ENCODE peak calls at places on chromosomes 4 and X, in four cellular contexts. One of them, this sample, is unnamed.

GRCh38 chr4:128560754-128561495 is 248.6 kb upstream of the JADE1 start:
- DNase-seq in A549: peak
- DNase-seq in K562: no peak
- DNase-seq in WTC11: no peak
- DNase-seq in this sample: peak

GRCh38 chr4:125101706-125102105 is 213.0 kb upstream of the FAT4 start:
- DNase-seq in A549: no peak
- DNase-seq in K562: no peak
- DNase-seq in WTC11: no peak
- DNase-seq in this sample: no peak

GRCh38 chr4:163331629-163332360 is 601 bp downstream of the NPY1R start:
- DNase-seq in A549: no peak
- DNase-seq in K562: no peak
- DNase-seq in WTC11: peak
- DNase-seq in this sample: no peak

GRCh38 chr4:51925307-51925706 is 82.4 kb downstream of the DCUN1D4 start:
- DNase-seq in A549: no peak
- DNase-seq in K562: no peak
- DNase-seq in WTC11: no peak
- DNase-seq in this sample: no peak

GRCh38 chr4:73832651-73833237 is 3.7 kb upstream of the CXCL6 start:
- DNase-seq in A549: no peak
- DNase-seq in K562: peak
- DNase-seq in WTC11: no peak
- DNase-seq in this sample: no peak

GRCh38 chr4:41887821-41888699 is 47.2 kb upstream of the TMEM33 start:
- DNase-seq in A549: peak
- DNase-seq in K562: no peak
- DNase-seq in WTC11: peak
- DNase-seq in this sample: peak

GRCh38 chrX:44842555-44843317 is 1.1 kb upstream of the DUSP21 start:
- DNase-seq in A549: no peak
- DNase-seq in K562: no peak
- DNase-seq in WTC11: no peak
- DNase-seq in this sample: peak

GRCh38 chrX:18290200-18290599 is 64.3 kb downstream of the SCML2 start:
- DNase-seq in A549: no peak
- DNase-seq in K562: no peak
- DNase-seq in WTC11: no peak
- DNase-seq in this sample: no peak

GRCh38 chr4:66906314-66906713 is 639.0 kb downstream of the CENPC start:
- DNase-seq in A549: no peak
- DNase-seq in K562: no peak
- DNase-seq in WTC11: no peak
- DNase-seq in this sample: no peak

GRCh38 chr4:155954939-155955338 is 1.3 kb upstream of the CTSO start:
- DNase-seq in A549: no peak
- DNase-seq in K562: no peak
- DNase-seq in WTC11: no peak
- DNase-seq in this sample: peak

GRCh38 chrX:108316456-108316855 is 121.8 kb downstream of the COL4A6 start:
- DNase-seq in A549: no peak
- DNase-seq in K562: no peak
- DNase-seq in WTC11: no peak
- DNase-seq in this sample: no peak

GRCh38 chrX:108323751-108324150 is 114.5 kb downstream of the COL4A6 start:
- DNase-seq in A549: no peak
- DNase-seq in K562: no peak
- DNase-seq in WTC11: no peak
- DNase-seq in this sample: no peak

DNA sequence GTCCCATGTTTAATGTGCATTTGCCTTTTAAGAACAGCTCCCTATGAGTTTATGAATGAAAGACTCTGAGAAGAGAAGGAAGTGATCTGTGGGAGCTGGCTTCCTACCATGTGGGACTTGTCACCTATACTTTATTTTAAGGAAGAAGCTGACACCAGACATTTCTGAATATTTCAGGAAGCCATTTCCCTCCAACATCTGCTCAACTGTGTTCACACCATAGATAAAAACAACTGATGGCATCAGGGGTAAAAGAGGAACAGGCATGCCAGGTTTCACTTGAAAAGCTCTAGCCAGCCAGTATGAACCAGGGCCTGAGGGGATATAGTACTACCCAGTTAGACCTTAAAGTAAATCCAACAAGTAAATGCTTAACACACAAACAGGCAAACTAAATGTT is 116.0 kb downstream of the COL4A6 start:
- DNase-seq in A549: no peak
- DNase-seq in K562: no peak
- DNase-seq in WTC11: no peak
- DNase-seq in this sample: no peak
- TF ChIP-seq HMGXB4 in A549: no peak
- TF ChIP-seq HMGXB4 in K562: no peak
- TF ChIP-seq HMGXB4 in WTC11: no peak
- TF ChIP-seq HMGXB4 in this sample: no peak

DNA sequence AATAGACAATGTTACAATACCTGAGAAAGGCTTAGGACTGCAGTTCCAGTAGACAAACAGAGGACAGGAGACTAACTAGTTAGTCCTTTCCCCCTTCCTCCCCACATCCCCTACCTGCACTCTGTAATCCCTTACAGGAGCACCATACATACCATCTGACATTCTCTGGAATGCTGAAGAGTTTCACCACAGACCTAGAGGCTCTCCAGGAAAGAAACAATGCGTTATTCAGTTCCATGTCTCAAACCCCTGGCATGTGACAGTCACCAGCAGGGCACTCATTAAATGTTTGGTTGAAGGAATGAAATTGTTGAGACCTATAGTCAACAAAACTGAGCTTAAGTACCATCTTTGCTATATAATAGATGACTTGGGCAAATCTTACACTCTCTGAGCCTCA is 100.2 kb upstream of the USP38 start:
- DNase-seq in A549: no peak
- DNase-seq in K562: no peak
- DNase-seq in WTC11: no peak
- DNase-seq in this sample: no peak
- TF ChIP-seq MAX in A549: no peak
- TF ChIP-seq MAX in K562: no peak
- TF ChIP-seq MAX in WTC11: no peak
- TF ChIP-seq MAX in this sample: no peak

GRCh38 chr4:8849266-8850073 is 22.2 kb downstream of the HMX1 start:
- DNase-seq in A549: no peak
- DNase-seq in K562: no peak
- DNase-seq in WTC11: no peak
- DNase-seq in this sample: no peak
- TF ChIP-seq HMGXB4 in A549: no peak
- TF ChIP-seq HMGXB4 in K562: no peak
- TF ChIP-seq HMGXB4 in WTC11: no peak
- TF ChIP-seq HMGXB4 in this sample: no peak

DNA sequence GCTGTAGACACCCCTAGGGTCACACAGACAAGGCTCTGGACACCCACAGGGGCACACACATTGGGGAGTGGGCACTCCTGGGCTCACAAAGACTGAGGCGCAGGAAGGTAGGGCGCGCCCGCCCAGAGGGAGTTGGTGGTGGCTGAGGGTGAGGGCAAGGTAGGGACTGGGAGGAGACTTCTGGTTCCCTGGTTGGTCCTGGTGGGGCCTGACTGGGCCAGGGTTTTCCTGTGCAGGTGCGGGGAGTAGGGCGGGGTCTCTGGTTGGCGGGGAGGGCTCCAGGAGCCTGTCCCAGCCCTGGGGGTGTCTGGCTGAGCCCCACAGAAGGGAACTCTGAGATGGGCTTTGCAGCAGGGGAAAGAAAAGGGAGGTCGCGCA is 6.7 kb upstream of the WAS start:
- DNase-seq in A549: no peak
- DNase-seq in K562: no peak
- DNase-seq in WTC11: peak
- DNase-seq in this sample: no peak
- TF ChIP-seq MAX in A549: no peak
- TF ChIP-seq MAX in K562: no peak
- TF ChIP-seq MAX in WTC11: no peak
- TF ChIP-seq MAX in this sample: no peak

GRCh38 chrX:66717926-66718325 is 79.0 kb upstream of the EDA2R start:
- DNase-seq in A549: no peak
- DNase-seq in K562: no peak
- DNase-seq in WTC11: no peak
- DNase-seq in this sample: no peak
- TF ChIP-seq HMGXB4 in A549: no peak
- TF ChIP-seq HMGXB4 in K562: no peak
- TF ChIP-seq HMGXB4 in WTC11: no peak
- TF ChIP-seq HMGXB4 in this sample: no peak

GRCh38 chrX:109036624-109037023 is 300.3 kb upstream of the IRS4 start:
- DNase-seq in A549: no peak
- DNase-seq in K562: no peak
- DNase-seq in WTC11: no peak
- DNase-seq in this sample: no peak

DNA sequence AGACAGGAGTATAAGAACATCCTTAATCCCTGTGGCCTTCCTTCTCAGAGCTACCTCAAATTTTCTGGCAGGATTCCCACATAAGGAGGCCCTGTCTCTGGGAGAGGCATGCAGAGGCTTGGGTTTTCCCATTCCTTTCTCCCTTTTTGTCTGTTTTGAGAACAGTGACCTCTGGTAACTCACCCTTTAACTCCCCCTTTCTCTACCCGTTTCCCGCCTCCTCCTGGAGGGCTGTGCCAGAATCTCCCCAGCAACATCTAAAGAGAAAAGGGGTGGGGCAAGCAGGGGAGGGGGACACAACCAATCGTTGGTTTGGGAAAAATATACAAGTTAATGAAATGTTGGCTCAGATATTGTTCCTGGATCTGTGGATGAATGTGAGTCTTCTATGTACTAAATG is 303.7 kb upstream of the IRS4 start:
- DNase-seq in A549: no peak
- DNase-seq in K562: no peak
- DNase-seq in WTC11: no peak
- DNase-seq in this sample: no peak
- TF ChIP-seq MAX in A549: no peak
- TF ChIP-seq MAX in K562: no peak
- TF ChIP-seq MAX in WTC11: no peak
- TF ChIP-seq MAX in this sample: no peak

GRCh38 chr4:4519296-4519898 is 22.5 kb downstream of the STX18 start:
- DNase-seq in A549: peak
- DNase-seq in K562: peak
- DNase-seq in WTC11: no peak
- DNase-seq in this sample: no peak
- TF ChIP-seq HMGXB4 in A549: no peak
- TF ChIP-seq HMGXB4 in K562: no peak
- TF ChIP-seq HMGXB4 in WTC11: no peak
- TF ChIP-seq HMGXB4 in this sample: no peak